ENCODE peak calls at places on chromosomes 4 and X, in eight cellular contexts. F, S, L, W, Y, K, O and J are unnamed samples.

GRCh38 chrX:156005144-156005543 is 7.6 kb downstream of the IL9R start:
- DNase-seq in S (no peak), F (no peak), W (peak), Y (no peak), O (no peak), L (no peak), K (no peak), J (no peak)

GRCh38 chrX:140913802-140914501 is 88.4 kb upstream of the SPANXB1 start:
- DNase-seq in K (no peak), W (no peak), L (no peak), Y (no peak), F (no peak), S (no peak), O (no peak), J (no peak)

GRCh38 chr4:8869002-8869878 is 2.4 kb downstream of the HMX1 start:
- DNase-seq in K (no peak), W (no peak), S (no peak), Y (no peak), F (no peak), L (no peak), O (no peak), J (no peak)

GRCh38 chr4:106287353-106287969 is 28.5 kb downstream of the TBCK start:
- DNase-seq in L (peak), K (no peak), O (peak), Y (no peak), W (no peak), F (no peak), S (no peak), J (peak)

GRCh38 chr4:113837397-113837796 is 75.9 kb upstream of the CAMK2D start:
- DNase-seq in S (peak), L (peak), Y (peak), O (peak), W (no peak), F (peak), K (no peak), J (peak)

GRCh38 chr4:41142946-41143720 is 71.2 kb downstream of the APBB2 start:
- DNase-seq in F (no peak), Y (no peak), O (no peak), L (peak), W (no peak), K (no peak), S (no peak), J (peak)

GRCh38 chr4:5662555-5662954 is 45.8 kb downstream of the EVC2 start:
- DNase-seq in Y (no peak), O (no peak), K (no peak), L (no peak), W (no peak), F (no peak), S (no peak), J (no peak)

GRCh38 chr4:151238477-151238876 is 38.5 kb upstream of the PRSS48 start:
- DNase-seq in Y (no peak), O (peak), W (no peak), K (no peak), S (no peak), L (peak), F (no peak), J (peak)

GRCh38 chr4:27463816-27464215 is 603.2 kb downstream of the STIM2 start:
- DNase-seq in Y (no peak), W (no peak), K (no peak), F (no peak), S (no peak), L (no peak), O (peak), J (no peak)